ENCODE peak calls at places on chromosomes 2 and 18, in eight cellular contexts. G is bronchial epithelial cell; T is activated naive CD4-positive, alpha-beta T cell; E is activated naive CD8-positive, alpha-beta T cell treated with anti-CD3 and anti-CD28 coated beads, Interleukin-2, amount 50 U/mL, for 24 hours; F is activated CD4-positive, alpha-beta T cell treated with anti-CD3 and anti-CD28 coated beads, Interleukin-2, amount 10 ng/mL, durations not matched to agents 7 days and 5 days; M is Kasumi-1; K is naive thymus-derived CD8-positive, alpha-beta T cell; L is activated T-cell treated with anti-CD3 and anti-CD28 coated beads for 24 hours. C is an unnamed sample.

GRCh38 chr2:8847400-8847799 is 10.0 kb upstream of the KIDINS220 start:
- DNase-seq in M (no peak), L (no peak), T (no peak), K (no peak), F (no peak), G (peak), E (no peak), C (peak)

GRCh38 chr2:53242090-53242489 is 525.5 kb upstream of the CHAC2 start:
- DNase-seq in T (no peak), K (no peak), M (no peak), L (no peak), G (no peak), F (no peak), E (no peak), C (no peak)

GRCh38 chr2:38716185-38716584 is 35.0 kb downstream of the SRSF7 start:
- DNase-seq in T (no peak), F (no peak), E (no peak), G (peak), M (no peak), L (no peak), K (no peak), C (peak)

GRCh38 chr18:26215247-26215970 is 10.8 kb upstream of the TAF4B start:
- DNase-seq in F (peak), K (peak), L (peak), E (peak), M (peak), G (no peak), T (no peak), C (no peak)

GRCh38 chr2:217090024-217090473 is 230.2 kb upstream of the TNP1 start:
- DNase-seq in F (peak), G (no peak), L (no peak), T (no peak), K (no peak), E (no peak), M (peak), C (no peak)

GRCh38 chr2:240840435-240841060 is 20.5 kb upstream of the KIF1A start:
- DNase-seq in F (peak), T (no peak), L (no peak), E (peak), M (peak), G (peak), K (no peak), C (peak)

GRCh38 chr18:29184654-29185053 is 1007.7 kb upstream of the CDH2 start:
- DNase-seq in F (no peak), G (no peak), T (no peak), M (no peak), E (no peak), L (no peak), K (no peak), C (peak)

GRCh38 chr2:54741250-54741649 is 17.8 kb downstream of the EML6 start:
- DNase-seq in K (no peak), F (no peak), M (no peak), E (no peak), L (no peak), T (no peak), G (peak), C (no peak)

GRCh38 chr2:46701152-46701551 is 214.5 kb downstream of the MCFD2 start:
- DNase-seq in L (no peak), F (no peak), T (no peak), K (no peak), E (no peak), G (peak), M (no peak), C (peak)

GRCh38 chr2:23411752-23412431 is 26.9 kb downstream of the KLHL29 start:
- DNase-seq in K (no peak), L (no peak), M (no peak), F (no peak), E (no peak), T (no peak), G (peak), C (peak)

GRCh38 chr18:79904357-79905147 is 46.9 kb downstream of the SLC66A2 start:
- DNase-seq in L (no peak), T (no peak), K (no peak), E (no peak), F (no peak), G (peak), M (no peak), C (no peak)

GRCh38 chr2:173272895-173273294 is 81.8 kb upstream of the CDCA7 start:
- DNase-seq in G (no peak), F (no peak), M (no peak), L (no peak), K (no peak), E (no peak), T (no peak), C (no peak)